ENCODE peak calls at places on chromosomes 2 and 18, in four cellular contexts. T, J, M and Q are unnamed samples.

GRCh38 chr2:174643356-174643755 is 45.8 kb upstream of the WIPF1 start:
- DNase-seq in M (no peak), J (no peak), T (no peak), Q (no peak)

GRCh38 chr18:49249523-49249922 is 210.9 kb downstream of the DYM start:
- DNase-seq in J (no peak), T (no peak), M (peak; percentile 47), Q (no peak)

GRCh38 chr2:43438858-43439655 is 156.8 kb downstream of the THADA start:
- DNase-seq in M (no peak), J (no peak), T (no peak), Q (no peak)

GRCh38 chr2:208620487-208620978 is 213.9 kb downstream of the PTH2R start:
- DNase-seq in M (no peak), T (no peak), J (no peak), Q (no peak)

GRCh38 chr18:62918361-62918760 is 203.0 kb downstream of the PHLPP1 start:
- DNase-seq in M (no peak), T (no peak), J (no peak), Q (no peak)

GRCh38 chr2:241092677-241093076 is 9.4 kb downstream of the MTERF4 start:
- DNase-seq in M (no peak), T (no peak), J (no peak), Q (no peak)

GRCh38 chr2:136121511-136121910 is 3.6 kb upstream of the CXCR4 start:
- DNase-seq in J (no peak), T (no peak), M (no peak), Q (no peak)

GRCh38 chr2:223100061-223100511 is 48.1 kb downstream of the KCNE4 start:
- DNase-seq in T (no peak), J (no peak), M (peak; percentile 30), Q (peak; percentile 68)

GRCh38 chr2:174760845-174761473 is 3.3 kb downstream of the CHRNA1 start:
- DNase-seq in T (no peak), M (no peak), J (no peak), Q (no peak)

GRCh38 chr18:69956037-69956436 is 8.4 kb upstream of the CD226 start:
- DNase-seq in J (no peak), T (no peak), M (no peak), Q (no peak)

GRCh38 chr2:42385225-42385624 is 24.2 kb upstream of the COX7A2L start:
- DNase-seq in J (no peak), T (no peak), M (no peak), Q (no peak)

GRCh38 chr2:220188031-220188430 is 560.6 kb downstream of the SLC4A3 start:
- DNase-seq in T (no peak), M (peak; percentile 6), J (no peak), Q (no peak)

GRCh38 chr2:199485732-199486335 is 28.1 kb upstream of the SATB2 start:
- DNase-seq in T (no peak), M (peak; percentile 45), J (peak; percentile 59), Q (no peak)

GRCh38 chr2:160358051-160358450 is 135.6 kb downstream of the RBMS1 start:
- DNase-seq in J (no peak), M (no peak), T (no peak), Q (no peak)

GRCh38 chr2:159712929-159713575 is 746 bp downstream of the MARCHF7 start:
- DNase-seq in J (no peak), T (no peak), M (no peak), Q (no peak)

GRCh38 chr2:168002021-168002553 is 245.3 kb downstream of the STK39 start:
- DNase-seq in T (no peak), J (no peak), M (peak; percentile 10), Q (no peak)

GRCh38 chr2:105675841-105676240 is 68.9 kb upstream of the NCK2 start:
- DNase-seq in M (no peak), T (no peak), J (no peak), Q (no peak)

GRCh38 chr2:221389421-221389820 is 182.7 kb downstream of the EPHA4 start:
- DNase-seq in M (no peak), T (no peak), J (no peak), Q (no peak)

GRCh38 chr2:173075781-173076556 is at the start of gene MAP3K20:
- DNase-seq in T (no peak), J (peak; percentile 61), M (peak; percentile 73), Q (peak; percentile 83)

GRCh38 chr2:218577482-218578220 is 9.0 kb downstream of the CNOT9 start:
- DNase-seq in M (no peak), T (no peak), J (no peak), Q (no peak)

GRCh38 chr2:187453078-187453641 is 5.1 kb upstream of the CALCRL start:
- DNase-seq in J (no peak), T (no peak), M (no peak), Q (no peak)